ENCODE peak calls at places on chromosomes 6 and 20, in five cellular contexts. R is ovary, U is left cardiac atrium, G is D721Med, P is activated T-cell treated with anti-CD3 and anti-CD28 coated beads for 1 hour. B is an unnamed sample.
A peak's percentile ranks its signal among the peaks of the same experiment; 100 is the strongest.

GRCh38 chr6:160343144-160343543 is 5.0 kb upstream of the SLC22A3 start:
- DNase-seq in R (no peak), U (no peak), G (no peak), P (no peak), B (no peak)

GRCh38 chr6:26175428-26176181 is 88.4 kb downstream of the HFE start:
- DNase-seq in R (no peak), U (no peak), G (no peak), P (peak; percentile 41), B (peak; percentile 79)

GRCh38 chr6:10877012-10877411 is 4.8 kb downstream of the GCM2 start:
- DNase-seq in R (no peak), U (no peak), G (no peak), P (no peak), B (no peak)

GRCh38 chr6:29926081-29926794 is 16.1 kb upstream of the HLA-A start:
- DNase-seq in R (peak; percentile 57), U (peak; percentile 43), G (no peak), P (no peak), B (no peak)

GRCh38 chr6:108650781-108651180 is 90.1 kb downstream of the FOXO3 start:
- DNase-seq in R (no peak), U (no peak), G (no peak), P (no peak), B (no peak)

GRCh38 chr6:149046822-149047246 is 270.7 kb upstream of the TAB2 start:
- DNase-seq in R (no peak), U (no peak), G (no peak), P (no peak), B (peak; percentile 45)

GRCh38 chr6:168915242-168915641 is 338.4 kb downstream of the THBS2 start:
- DNase-seq in R (no peak), U (no peak), G (no peak), P (no peak), B (no peak)

GRCh38 chr6:113820751-113821150 is 36.4 kb upstream of the MARCKS start:
- DNase-seq in R (no peak), U (no peak), G (no peak), P (no peak), B (no peak)

GRCh38 chr6:82953871-82954270 is 111.8 kb downstream of the UBE3D start:
- DNase-seq in R (no peak), U (peak; percentile 39), G (no peak), P (no peak), B (no peak)

GRCh38 chr6:16929814-16930213 is 168.6 kb upstream of the ATXN1 start:
- DNase-seq in R (no peak), U (no peak), G (no peak), P (no peak), B (no peak)

GRCh38 chr20:24695529-24696225 is 226.2 kb downstream of the SYNDIG1 start:
- DNase-seq in R (no peak), U (no peak), G (no peak), P (no peak), B (no peak)

GRCh38 chr6:129146836-129147366 is 264.0 kb downstream of the LAMA2 start:
- DNase-seq in R (no peak), U (no peak), G (no peak), P (no peak), B (no peak)

GRCh38 chr20:36919715-36920333 is 31.7 kb downstream of the SAMHD1 start:
- DNase-seq in R (no peak), U (no peak), G (peak; percentile 35), P (no peak), B (peak; percentile 70)

GRCh38 chr20:33811763-33812672 is 870 bp downstream of the CHMP4B start:
- DNase-seq in R (peak; percentile 66), U (peak; percentile 78), G (no peak), P (no peak), B (peak; percentile 57)

GRCh38 chr6:126477678-126478077 is 137.8 kb downstream of the CENPW start:
- DNase-seq in R (no peak), U (no peak), G (no peak), P (no peak), B (no peak)

GRCh38 chr6:138728672-138729071 is 44.9 kb upstream of the CCDC28A start:
- DNase-seq in R (no peak), U (no peak), G (no peak), P (no peak), B (no peak)

GRCh38 chr6:32146287-32146686 is 5.5 kb downstream of the PRRT1 start:
- DNase-seq in R (no peak), U (no peak), G (no peak), P (no peak), B (no peak)

GRCh38 chr6:44621846-44622245 is 234.3 kb downstream of the CDC5L start:
- DNase-seq in R (no peak), U (no peak), G (no peak), P (no peak), B (no peak)

GRCh38 chr20:32467506-32468312 is 109.6 kb downstream of the ASXL1 start:
- DNase-seq in R (no peak), U (no peak), G (no peak), P (no peak), B (no peak)

GRCh38 chr20:17612287-17612974 is 42.6 kb downstream of the DSTN start:
- DNase-seq in R (peak; percentile 37), U (peak; percentile 43), G (no peak), P (no peak), B (no peak)

GRCh38 chr6:67630146-67630545 is 1004.9 kb upstream of the ADGRB3 start:
- DNase-seq in R (no peak), U (no peak), G (no peak), P (no peak), B (no peak)

GRCh38 chr6:1713016-1713600 is 103.4 kb downstream of the FOXC1 start:
- DNase-seq in R (no peak), U (no peak), G (no peak), P (no peak), B (no peak)

GRCh38 chr6:88629838-88630462 is 333.5 kb downstream of the RNGTT start:
- DNase-seq in R (no peak), U (no peak), G (no peak), P (no peak), B (peak; percentile 90)